ENCODE peak calls at places on chromosomes 4 and X, in four cellular contexts. One of them, this sample, is unnamed.
A peak's percentile ranks its signal among the peaks of the same experiment; 100 is the strongest.

GRCh38 chrX:18353931-18354368 is 538 bp downstream of the SCML2 start:
- DNase-seq in spleen: peak; percentile 80
- DNase-seq in mucosa of descending colon: peak; percentile 6
- DNase-seq in psoas muscle: no peak
- DNase-seq in this sample: no peak

GRCh38 chr4:38034986-38035882 is 75.0 kb downstream of the PTTG2 start:
- DNase-seq in psoas muscle: no peak
- DNase-seq in spleen: no peak
- DNase-seq in mucosa of descending colon: peak; percentile 70
- DNase-seq in this sample: no peak

GRCh38 chrX:348461-349117 is 30.0 kb upstream of the GTPBP6 start:
- DNase-seq in spleen: peak; percentile 81
- DNase-seq in psoas muscle: peak; percentile 23
- DNase-seq in mucosa of descending colon: no peak
- DNase-seq in this sample: peak; percentile 28

GRCh38 chrX:17078031-17078730 is 131.7 kb downstream of the REPS2 start:
- DNase-seq in psoas muscle: no peak
- DNase-seq in mucosa of descending colon: no peak
- DNase-seq in spleen: no peak
- DNase-seq in this sample: no peak

GRCh38 chrX:154460326-154460725 is 2.2 kb downstream of the PLXNA3 start:
- DNase-seq in mucosa of descending colon: no peak
- DNase-seq in spleen: no peak
- DNase-seq in psoas muscle: no peak
- DNase-seq in this sample: no peak

GRCh38 chr4:16745887-16746286 is 152.6 kb downstream of the LDB2 start:
- DNase-seq in psoas muscle: no peak
- DNase-seq in spleen: no peak
- DNase-seq in mucosa of descending colon: no peak
- DNase-seq in this sample: no peak

GRCh38 chrX:67587946-67588624 is 44.3 kb downstream of the AR start:
- DNase-seq in psoas muscle: no peak
- DNase-seq in spleen: no peak
- DNase-seq in mucosa of descending colon: no peak
- DNase-seq in this sample: no peak

GRCh38 chr4:156672492-156672891 is 299.1 kb downstream of the PDGFC start:
- DNase-seq in mucosa of descending colon: no peak
- DNase-seq in psoas muscle: no peak
- DNase-seq in spleen: no peak
- DNase-seq in this sample: no peak

GRCh38 chr4:121192500-121192899 is 28.4 kb upstream of the TNIP3 start:
- DNase-seq in psoas muscle: no peak
- DNase-seq in mucosa of descending colon: no peak
- DNase-seq in spleen: no peak
- DNase-seq in this sample: no peak

GRCh38 chrX:482702-483203 is 96.0 kb upstream of the PPP2R3B start:
- DNase-seq in psoas muscle: no peak
- DNase-seq in mucosa of descending colon: no peak
- DNase-seq in spleen: peak; percentile 34
- DNase-seq in this sample: no peak

GRCh38 chr4:130568746-130569145 is 1472.8 kb downstream of the C4orf33 start:
- DNase-seq in mucosa of descending colon: no peak
- DNase-seq in psoas muscle: no peak
- DNase-seq in spleen: no peak
- DNase-seq in this sample: no peak

GRCh38 chrX:18582910-18583493 is 88.9 kb downstream of the RS1 start:
- DNase-seq in psoas muscle: no peak
- DNase-seq in mucosa of descending colon: no peak
- DNase-seq in spleen: no peak
- DNase-seq in this sample: no peak

GRCh38 chr4:140212646-140213045 is 58.7 kb upstream of the MAML3 start:
- DNase-seq in spleen: no peak
- DNase-seq in psoas muscle: no peak
- DNase-seq in mucosa of descending colon: peak; percentile 56
- DNase-seq in this sample: no peak

GRCh38 chrX:154729439-154729838 is 21.4 kb downstream of the GAB3 start:
- DNase-seq in psoas muscle: no peak
- DNase-seq in spleen: no peak
- DNase-seq in mucosa of descending colon: no peak
- DNase-seq in this sample: no peak

GRCh38 chr4:166341992-166342391 is 469.0 kb downstream of the TLL1 start:
- DNase-seq in mucosa of descending colon: no peak
- DNase-seq in psoas muscle: no peak
- DNase-seq in spleen: no peak
- DNase-seq in this sample: no peak

GRCh38 chr4:63296773-63297172 is 1112.5 kb downstream of the TECRL start:
- DNase-seq in psoas muscle: no peak
- DNase-seq in spleen: no peak
- DNase-seq in mucosa of descending colon: no peak
- DNase-seq in this sample: no peak

GRCh38 chrX:129653985-129654651 is 638 bp downstream of the APLN start:
- DNase-seq in mucosa of descending colon: no peak
- DNase-seq in spleen: no peak
- DNase-seq in psoas muscle: no peak
- DNase-seq in this sample: no peak

GRCh38 chrX:149720021-149720689 is 8.3 kb downstream of the MAGEA11 start:
- DNase-seq in psoas muscle: no peak
- DNase-seq in mucosa of descending colon: peak; percentile 10
- DNase-seq in spleen: no peak
- DNase-seq in this sample: no peak

GRCh38 chr4:11182031-11182430 is 246.7 kb downstream of the HS3ST1 start:
- DNase-seq in mucosa of descending colon: no peak
- DNase-seq in psoas muscle: no peak
- DNase-seq in spleen: no peak
- DNase-seq in this sample: no peak

GRCh38 chr4:71189471-71189870 is 149.3 kb upstream of the SLC4A4 start:
- DNase-seq in psoas muscle: no peak
- DNase-seq in spleen: no peak
- DNase-seq in mucosa of descending colon: peak; percentile 40
- DNase-seq in this sample: no peak

GRCh38 chr4:184170996-184171395 is 46.7 kb downstream of the ENPP6 start:
- DNase-seq in spleen: no peak
- DNase-seq in mucosa of descending colon: no peak
- DNase-seq in psoas muscle: no peak
- DNase-seq in this sample: no peak

DNA sequence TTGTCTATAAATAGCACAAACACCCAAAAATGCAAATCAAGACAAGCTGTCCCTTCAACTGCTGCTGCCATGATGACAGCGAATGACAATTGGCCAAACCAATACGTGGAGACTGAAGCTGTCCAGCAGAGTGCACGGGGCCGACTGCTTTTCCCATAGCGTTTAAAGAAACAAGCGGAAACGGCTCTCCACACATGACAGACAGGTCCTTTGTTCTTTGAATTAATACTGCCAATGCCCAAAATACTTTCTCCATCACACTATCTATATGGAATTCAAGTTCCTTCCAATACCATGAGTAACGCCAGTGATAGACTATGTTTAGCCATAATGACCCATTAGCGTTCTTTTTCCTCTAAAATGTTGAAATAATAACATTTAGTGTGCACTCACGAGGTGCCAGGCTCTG is 35.5 kb downstream of the AFAP1 start:
- DNase-seq in spleen: no peak
- DNase-seq in mucosa of descending colon: no peak
- DNase-seq in psoas muscle: no peak
- DNase-seq in this sample: no peak
- H3K4me1 ChIP-seq in spleen: no peaks in the 10 kb centered on the region
- H3K4me1 ChIP-seq in mucosa of descending colon: peaks cover 3% of the 10 kb centered on the region
- H3K4me1 ChIP-seq in psoas muscle: no peaks in the 10 kb centered on the region
- H3K4me1 ChIP-seq in this sample: peaks cover 35% of the 10 kb centered on the region

GRCh38 chr4:87524456-87524855 is 4.7 kb downstream of the SPARCL1 start:
- DNase-seq in mucosa of descending colon: no peak
- DNase-seq in psoas muscle: no peak
- DNase-seq in spleen: no peak
- DNase-seq in this sample: no peak
- TF ChIP-seq CTCF in mucosa of descending colon: no peak
- TF ChIP-seq CTCF in psoas muscle: no peak
- TF ChIP-seq CTCF in spleen: no peak
- TF ChIP-seq CTCF in this sample: no peak

GRCh38 chr4:182236186-182236585 is 7.0 kb upstream of the TENM3 start:
- DNase-seq in mucosa of descending colon: no peak
- DNase-seq in spleen: no peak
- DNase-seq in psoas muscle: no peak
- DNase-seq in this sample: no peak

GRCh38 chr4:182238355-182238931 is 4.8 kb upstream of the TENM3 start:
- DNase-seq in psoas muscle: no peak
- DNase-seq in mucosa of descending colon: no peak
- DNase-seq in spleen: no peak
- DNase-seq in this sample: no peak

GRCh38 chr4:182242793-182243192 is 409 bp upstream of the TENM3 start:
- DNase-seq in spleen: no peak
- DNase-seq in psoas muscle: no peak
- DNase-seq in mucosa of descending colon: no peak
- DNase-seq in this sample: no peak

GRCh38 chr4:182245041-182245440 is 1.8 kb downstream of the TENM3 start:
- DNase-seq in spleen: no peak
- DNase-seq in psoas muscle: no peak
- DNase-seq in mucosa of descending colon: no peak
- DNase-seq in this sample: no peak

GRCh38 chr4:182240161-182241130 is 2.8 kb upstream of the TENM3 start:
- DNase-seq in spleen: no peak
- DNase-seq in psoas muscle: no peak
- DNase-seq in mucosa of descending colon: no peak
- DNase-seq in this sample: no peak
- H3K4me3 ChIP-seq in spleen: no peak overlapping the region
- H3K4me3 ChIP-seq in psoas muscle: no peak overlapping the region
- H3K4me3 ChIP-seq in mucosa of descending colon: no peak overlapping the region
- H3K4me3 ChIP-seq in this sample: no peak overlapping the region

GRCh38 chr4:186033027-186033426 is 35.9 kb upstream of the TLR3 start:
- DNase-seq in psoas muscle: no peak
- DNase-seq in mucosa of descending colon: no peak
- DNase-seq in spleen: no peak
- DNase-seq in this sample: no peak
- H3K4me1 ChIP-seq in psoas muscle: peaks cover 20% of the 10 kb centered on the region
- H3K4me1 ChIP-seq in mucosa of descending colon: no peaks in the 10 kb centered on the region
- H3K4me1 ChIP-seq in spleen: no peaks in the 10 kb centered on the region
- H3K4me1 ChIP-seq in this sample: peaks cover 21% of the 10 kb centered on the region

GRCh38 chr4:102422843-102423242 is 77.6 kb upstream of the SLC39A8 start:
- DNase-seq in spleen: no peak
- DNase-seq in mucosa of descending colon: no peak
- DNase-seq in psoas muscle: no peak
- DNase-seq in this sample: no peak

GRCh38 chr4:102416765-102417164 is 71.5 kb upstream of the SLC39A8 start:
- DNase-seq in psoas muscle: no peak
- DNase-seq in spleen: no peak
- DNase-seq in mucosa of descending colon: no peak
- DNase-seq in this sample: no peak

GRCh38 chr4:102423375-102423774 is 77.8 kb upstream of the NFKB1 start:
- DNase-seq in mucosa of descending colon: no peak
- DNase-seq in spleen: no peak
- DNase-seq in psoas muscle: no peak
- DNase-seq in this sample: no peak

DNA sequence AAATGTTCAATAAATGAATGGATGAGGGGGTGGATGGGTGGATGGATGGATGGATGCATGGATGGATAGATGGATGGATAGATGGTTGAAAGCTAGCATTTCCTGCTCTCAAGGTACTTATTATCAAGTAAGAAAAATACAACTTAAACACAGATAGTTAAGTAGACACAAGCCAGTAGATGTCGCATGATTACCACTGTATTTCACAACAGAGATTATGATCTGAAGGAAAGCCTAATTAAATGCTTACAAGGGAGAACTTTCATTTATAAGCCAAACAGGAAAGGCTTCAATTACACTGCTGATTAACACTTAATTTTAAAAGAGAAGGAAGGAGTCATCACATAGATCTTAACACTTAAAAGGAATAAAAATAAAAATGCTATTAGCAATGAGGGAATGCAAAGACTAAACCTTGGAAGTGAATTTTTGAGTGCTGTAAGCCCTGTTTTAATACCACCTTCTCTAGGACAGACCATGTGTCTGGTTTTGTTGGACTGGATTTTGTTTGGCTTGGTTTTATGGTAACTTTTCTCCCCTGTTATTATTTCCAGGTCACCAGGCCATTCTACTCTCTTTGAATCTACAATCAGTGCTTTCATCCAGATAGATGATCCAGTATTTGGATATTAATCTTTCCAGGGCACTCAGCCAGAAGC is 75.4 kb upstream of the SLC39A8 start:
- DNase-seq in spleen: no peak
- DNase-seq in psoas muscle: no peak
- DNase-seq in mucosa of descending colon: no peak
- DNase-seq in this sample: no peak
- TF ChIP-seq CTCF in spleen: no peak
- TF ChIP-seq CTCF in psoas muscle: peak; percentile 22
- TF ChIP-seq CTCF in mucosa of descending colon: no peak
- TF ChIP-seq CTCF in this sample: peak; percentile 23

GRCh38 chrX:3577551-3577950 is 135.9 kb downstream of the PRKX start:
- DNase-seq in psoas muscle: no peak
- DNase-seq in mucosa of descending colon: no peak
- DNase-seq in spleen: no peak
- DNase-seq in this sample: no peak
- H3K4me3 ChIP-seq in psoas muscle: no peak overlapping the region
- H3K4me3 ChIP-seq in mucosa of descending colon: no peak overlapping the region
- H3K4me3 ChIP-seq in spleen: no peak overlapping the region
- H3K4me3 ChIP-seq in this sample: no peak overlapping the region

DNA sequence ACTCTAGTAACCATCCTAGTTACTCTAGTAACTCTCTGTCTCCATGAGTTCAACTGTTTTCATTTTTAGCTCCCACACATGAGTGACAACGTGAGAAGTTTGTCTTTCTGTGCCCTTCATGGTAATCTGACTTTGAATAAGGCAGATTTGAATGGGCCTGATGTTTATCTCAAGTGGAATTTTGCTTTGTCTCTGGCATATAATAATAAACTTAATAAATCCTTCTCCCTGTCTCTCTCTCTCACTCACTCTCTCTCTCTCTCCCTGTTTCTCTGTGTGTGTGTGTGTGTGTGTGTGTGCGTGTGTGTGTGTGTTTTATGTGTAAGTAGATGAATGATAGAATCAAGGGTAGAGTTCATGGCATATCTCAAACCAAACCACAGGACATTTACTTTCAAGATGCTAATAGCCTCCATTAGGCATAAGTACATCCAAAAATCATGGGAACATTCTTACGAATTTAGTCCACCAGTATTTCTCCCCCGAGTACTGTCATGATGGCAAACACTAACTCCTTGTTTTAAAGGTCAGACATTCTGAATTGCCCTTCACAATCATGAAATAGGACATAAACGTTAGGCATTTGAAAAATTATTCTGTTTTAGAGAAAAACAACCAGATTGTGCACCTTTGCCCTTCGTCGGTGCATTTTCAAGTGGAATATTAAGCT is 193.1 kb downstream of the SPATA18 start:
- DNase-seq in spleen: no peak
- DNase-seq in mucosa of descending colon: no peak
- DNase-seq in psoas muscle: no peak
- DNase-seq in this sample: no peak
- H3K4me1 ChIP-seq in spleen: no peaks in the 10 kb centered on the region
- H3K4me1 ChIP-seq in mucosa of descending colon: no peaks in the 10 kb centered on the region
- H3K4me1 ChIP-seq in psoas muscle: no peaks in the 10 kb centered on the region
- H3K4me1 ChIP-seq in this sample: no peaks in the 10 kb centered on the region